ENCODE peak calls at places on chromosomes 1 and 21, in five cellular contexts. U is adrenal gland, P is MCF 10A, E is lower lobe of right lung, L is brain microvascular endothelial cell. K is an unnamed sample.

GRCh38 chr21:42306366-42307035 is 8.7 kb downstream of the TFF3 start:
- DNase-seq in U (no peak), P (no peak), E (no peak), L (no peak), K (no peak)

GRCh38 chr1:27001570-27002360 is 8.3 kb downstream of the TRNP1 start:
- DNase-seq in U (peak), P (no peak), E (peak), L (no peak), K (peak)

GRCh38 chr1:115794976-115795375 is 26.5 kb upstream of the CASQ2 start:
- DNase-seq in U (no peak), P (no peak), E (no peak), L (no peak), K (no peak)

GRCh38 chr1:30518186-30518585 is 205.2 kb downstream of the MATN1 start:
- DNase-seq in U (no peak), P (no peak), E (no peak), L (no peak), K (no peak)

GRCh38 chr1:9787702-9788101 is 36.1 kb downstream of the CLSTN1 start:
- DNase-seq in U (no peak), P (no peak), E (no peak), L (no peak), K (no peak)

GRCh38 chr1:77421504-77422233 is 139.8 kb downstream of the AK5 start:
- DNase-seq in U (no peak), P (no peak), E (no peak), L (no peak), K (no peak)

GRCh38 chr1:178942285-178943218 is 71.7 kb upstream of the ANGPTL1 start:
- DNase-seq in U (no peak), P (peak), E (no peak), L (peak), K (no peak)

GRCh38 chr1:113809651-113810602 is 2.3 kb downstream of the RSBN1 start:
- DNase-seq in U (peak), P (no peak), E (no peak), L (no peak), K (no peak)

GRCh38 chr1:67716800-67717199 is 31.8 kb downstream of the GADD45A start:
- DNase-seq in U (peak), P (peak), E (no peak), L (no peak), K (no peak)

GRCh38 chr1:201260236-201260591 is 23.1 kb upstream of the PKP1 start:
- DNase-seq in U (no peak), P (peak), E (no peak), L (no peak), K (no peak)

GRCh38 chr1:228352677-228353481 is 53.8 kb downstream of the TRIM11 start:
- DNase-seq in U (peak), P (no peak), E (peak), L (no peak), K (no peak)

GRCh38 chr1:32351859-32352745 is 10.2 kb downstream of the FAM229A start:
- DNase-seq in U (peak), P (peak), E (no peak), L (no peak), K (peak)

GRCh38 chr1:17995480-17995879 is 112.1 kb upstream of the IGSF21 start:
- DNase-seq in U (no peak), P (no peak), E (no peak), L (no peak), K (no peak)

GRCh38 chr1:227939791-227940771 is 7.7 kb downstream of the WNT9A start:
- DNase-seq in U (no peak), P (no peak), E (peak), L (no peak), K (no peak)

GRCh38 chr1:200982071-200982945 is 41.2 kb downstream of the KIF21B start:
- DNase-seq in U (no peak), P (no peak), E (no peak), L (peak), K (no peak)

GRCh38 chr1:64866689-64867088 is 99.7 kb downstream of the JAK1 start:
- DNase-seq in U (no peak), P (no peak), E (no peak), L (peak), K (no peak)

GRCh38 chr1:38899560-38899959 is 18.2 kb upstream of the GJA9 start:
- DNase-seq in U (no peak), P (no peak), E (no peak), L (no peak), K (no peak)

GRCh38 chr1:81414417-81415087 is 386.2 kb upstream of the ADGRL2 start:
- DNase-seq in U (peak), P (peak), E (peak), L (peak), K (peak)

GRCh38 chr1:235108185-235108593 is 20.4 kb downstream of the TOMM20 start:
- DNase-seq in U (no peak), P (no peak), E (no peak), L (no peak), K (no peak)

GRCh38 chr1:50735443-50735842 is 224.6 kb downstream of the FAF1 start:
- DNase-seq in U (no peak), P (peak), E (no peak), L (no peak), K (no peak)

GRCh38 chr1:86704972-86705632 is 726 bp downstream of the SH3GLB1 start:
- DNase-seq in U (peak), P (peak), E (peak), L (peak), K (peak)

GRCh38 chr1:27145934-27146354 is 9.0 kb downstream of the SLC9A1 start:
- DNase-seq in U (peak), P (peak), E (no peak), L (peak), K (no peak)

GRCh38 chr1:220843481-220844011 is 35.7 kb upstream of the HLX start:
- DNase-seq in U (peak), P (no peak), E (no peak), L (peak), K (no peak)

GRCh38 chr1:25560788-25561187 is 17.4 kb downstream of the LDLRAP1 start:
- DNase-seq in U (no peak), P (no peak), E (no peak), L (no peak), K (no peak)

GRCh38 chr1:39787468-39787867 is 1.2 kb downstream of the BMP8B start:
- DNase-seq in U (no peak), P (no peak), E (peak), L (no peak), K (no peak)

GRCh38 chr1:207828046-207828445 is 76.2 kb downstream of the CD46 start:
- DNase-seq in U (no peak), P (no peak), E (no peak), L (no peak), K (no peak)

GRCh38 chr1:82373710-82374109 is 573.0 kb downstream of the ADGRL2 start:
- DNase-seq in U (no peak), P (no peak), E (no peak), L (no peak), K (no peak)

GRCh38 chr1:60765204-60765603 is 317.2 kb upstream of the NFIA start:
- DNase-seq in U (peak), P (peak), E (no peak), L (peak), K (peak)

GRCh38 chr1:37363535-37363934 is 110.8 kb upstream of the ZC3H12A start:
- DNase-seq in U (no peak), P (no peak), E (no peak), L (no peak), K (no peak)

GRCh38 chr1:164363980-164364379 is 195.0 kb upstream of the PBX1 start:
- DNase-seq in U (no peak), P (no peak), E (no peak), L (no peak), K (no peak)

GRCh38 chr1:92709738-92710137 is 75.2 kb downstream of the EVI5 start:
- DNase-seq in U (peak), P (peak), E (no peak), L (peak), K (peak)

GRCh38 chr1:47771766-47772165 is 225.4 kb downstream of the TRABD2B start:
- DNase-seq in U (no peak), P (no peak), E (peak), L (no peak), K (no peak)

GRCh38 chr1:36825226-36825625 is 209.1 kb downstream of the GRIK3 start:
- DNase-seq in U (no peak), P (no peak), E (no peak), L (no peak), K (no peak)

GRCh38 chr1:31951276-31951675 is 13.1 kb upstream of the PTP4A2 start:
- DNase-seq in U (no peak), P (no peak), E (no peak), L (no peak), K (no peak)

GRCh38 chr1:186498695-186499389 is 37.9 kb upstream of the PDC start:
- DNase-seq in U (no peak), P (peak), E (no peak), L (peak), K (peak)

GRCh38 chr1:3431266-3431665 is 23.2 kb upstream of the ARHGEF16 start:
- DNase-seq in U (no peak), P (no peak), E (no peak), L (no peak), K (peak)

GRCh38 chr1:4593106-4593505 is 61.3 kb upstream of the AJAP1 start:
- DNase-seq in U (no peak), P (no peak), E (no peak), L (no peak), K (no peak)

GRCh38 chr1:4597020-4597419 is 57.4 kb upstream of the AJAP1 start:
- DNase-seq in U (no peak), P (no peak), E (no peak), L (no peak), K (no peak)

GRCh38 chr1:4595341-4596225 is 58.8 kb upstream of the AJAP1 start:
- DNase-seq in U (no peak), P (no peak), E (no peak), L (no peak), K (no peak)

GRCh38 chr1:4596486-4596885 is 57.9 kb upstream of the AJAP1 start:
- DNase-seq in U (no peak), P (no peak), E (no peak), L (no peak), K (no peak)

DNA sequence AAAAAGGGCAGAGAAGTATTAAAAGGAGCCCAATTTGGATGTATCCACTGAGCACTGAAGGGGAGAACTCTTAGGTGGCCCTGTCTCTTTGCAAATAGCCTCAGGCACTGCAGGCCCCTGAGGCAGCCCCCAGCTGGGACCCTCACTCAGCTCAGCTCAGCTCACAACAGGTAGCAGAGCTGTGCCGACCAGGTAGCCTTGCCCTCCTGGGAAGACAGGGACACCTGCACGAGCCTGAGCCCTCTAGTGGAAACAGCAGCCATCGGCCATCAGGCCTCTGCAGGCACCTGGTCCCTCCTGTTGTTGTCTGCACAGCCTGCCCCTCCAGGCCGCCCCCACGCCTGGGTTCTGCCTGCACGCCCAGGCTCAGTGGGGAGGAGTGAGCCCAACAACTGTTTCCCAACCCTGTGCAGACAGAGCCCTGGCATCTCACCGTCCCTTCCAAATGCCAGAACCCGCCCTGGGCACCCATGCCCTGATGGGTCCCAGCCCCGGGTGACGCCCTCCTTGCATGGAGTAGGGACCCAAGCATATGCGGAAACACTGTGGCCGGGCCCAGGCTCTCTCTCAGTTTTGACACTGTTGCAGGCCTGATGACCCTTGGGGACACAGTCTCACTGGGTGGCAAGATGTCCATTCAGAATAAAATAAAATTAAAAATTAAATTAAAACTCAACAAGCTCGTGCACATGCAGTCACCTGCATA is 60.0 kb upstream of the AJAP1 start:
- DNase-seq in U (no peak), P (no peak), E (no peak), L (no peak), K (no peak)
- TF ChIP-seq CTCF in U (no peak), P (no peak), E (no peak), L (no peak), K (no peak)

DNA sequence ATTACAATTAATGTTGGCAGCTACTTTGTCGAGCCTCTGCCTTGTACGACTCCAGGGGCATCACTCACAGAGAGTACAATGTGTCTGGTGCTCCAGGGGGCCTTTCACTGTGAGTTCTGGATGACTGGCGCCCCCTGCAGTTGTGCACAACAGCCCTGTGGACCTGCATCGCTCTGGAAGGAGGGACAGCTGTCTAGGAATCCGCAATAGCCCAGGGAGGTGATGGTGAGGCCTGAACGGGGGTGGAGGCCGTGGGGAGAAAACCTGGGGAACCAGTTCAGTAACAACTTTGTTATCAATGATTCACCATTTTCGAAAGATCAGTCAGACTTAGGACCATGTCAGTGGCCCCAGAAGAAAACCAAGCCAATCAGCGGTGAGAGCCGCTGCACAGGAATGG is 189.1 kb downstream of the KAZN start:
- DNase-seq in U (no peak), P (no peak), E (no peak), L (no peak), K (peak)
- TF ChIP-seq CTCF in U (no peak), P (no peak), E (no peak), L (no peak), K (no peak)

GRCh38 chr1:202275061-202275770 is 66.5 kb downstream of the UBE2T start:
- DNase-seq in U (no peak), P (no peak), E (no peak), L (no peak), K (no peak)

GRCh38 chr1:202276081-202276715 is 65.5 kb downstream of the UBE2T start:
- DNase-seq in U (no peak), P (no peak), E (no peak), L (no peak), K (no peak)

GRCh38 chr1:202272446-202272845 is 69.3 kb downstream of the UBE2T start:
- DNase-seq in U (no peak), P (no peak), E (no peak), L (no peak), K (no peak)

GRCh38 chr1:202276920-202277319 is 64.8 kb downstream of the UBE2T start:
- DNase-seq in U (no peak), P (no peak), E (no peak), L (no peak), K (no peak)

DNA sequence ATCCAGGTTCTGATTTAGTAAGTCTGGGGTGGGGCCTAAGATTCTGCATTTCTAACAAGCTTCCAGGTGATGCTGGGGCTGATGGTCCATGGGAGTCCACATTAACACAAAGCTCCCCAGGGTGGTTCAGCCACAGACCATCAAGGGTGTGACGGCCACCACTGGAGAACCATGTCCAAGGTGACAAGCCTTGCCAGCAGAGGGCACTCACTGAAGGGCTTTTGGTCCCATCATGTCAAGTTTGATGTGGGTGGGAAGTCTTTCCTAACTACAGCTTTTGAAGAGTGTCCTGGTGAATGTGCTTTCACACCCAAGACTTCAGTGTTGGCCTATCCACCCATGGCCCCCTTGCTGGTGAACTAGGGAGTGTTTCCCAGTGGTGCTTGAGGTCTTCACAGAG is 67.1 kb downstream of the UBE2T start:
- DNase-seq in U (peak), P (peak), E (no peak), L (peak), K (peak)
- TF ChIP-seq CTCF in U (peak), P (peak), E (peak), L (peak), K (peak)

DNA sequence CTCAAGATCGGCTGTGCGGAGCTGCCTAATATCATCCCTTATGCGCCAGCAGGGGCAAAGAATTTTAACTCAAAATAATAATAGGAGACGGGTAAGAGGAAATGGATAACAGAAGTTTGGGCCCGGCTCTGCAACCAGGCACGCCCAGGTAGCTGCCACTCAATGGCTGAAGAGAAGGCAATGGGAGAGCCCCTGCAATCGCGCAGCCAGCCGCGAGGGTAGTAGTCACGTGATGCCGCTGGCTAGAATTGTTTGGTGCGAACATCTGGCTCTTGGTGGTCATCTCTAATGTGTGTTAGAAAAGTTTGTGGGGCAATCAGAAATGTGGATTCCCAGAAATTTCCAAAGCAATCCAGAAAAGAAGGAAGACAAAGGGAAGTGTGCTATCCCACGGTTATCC is 12.3 kb downstream of the BARHL2 start:
- DNase-seq in U (no peak), P (no peak), E (no peak), L (no peak), K (no peak)
- TF ChIP-seq CTCF in U (no peak), P (no peak), E (no peak), L (no peak), K (no peak)

GRCh38 chr21:34959607-34960006 is 89.5 kb downstream of the RUNX1 start:
- DNase-seq in U (no peak), P (no peak), E (no peak), L (no peak), K (no peak)
- TF ChIP-seq CTCF in U (no peak), P (no peak), E (no peak), L (no peak), K (no peak)

DNA sequence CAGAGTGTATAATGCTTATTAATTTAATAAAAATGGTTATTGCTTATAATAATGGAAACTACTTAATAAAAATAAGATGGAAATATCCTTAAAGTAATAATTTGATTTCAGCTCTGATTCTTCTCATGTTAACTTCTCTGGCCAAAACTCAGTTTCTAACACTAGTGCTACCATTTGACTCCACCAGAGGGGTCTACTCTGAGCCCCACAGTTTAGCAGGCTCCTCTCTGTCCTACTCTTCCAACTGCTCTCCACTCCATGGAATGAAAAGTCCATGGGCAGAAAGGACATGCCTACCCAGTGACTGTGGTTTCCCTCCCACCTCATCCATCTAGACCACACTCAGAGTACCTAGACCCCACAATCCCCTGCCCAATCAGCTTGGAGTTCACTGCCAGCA is 489.1 kb upstream of the CAMK1G start:
- DNase-seq in U (no peak), P (no peak), E (no peak), L (no peak), K (no peak)
- TF ChIP-seq CTCF in U (no peak), P (peak), E (no peak), L (no peak), K (no peak)

GRCh38 chr1:22704440-22705067 is 6.1 kb upstream of the EPHB2 start:
- DNase-seq in U (peak), P (peak), E (peak), L (peak), K (peak)
- TF ChIP-seq CTCF in U (peak), P (peak), E (peak), L (peak), K (peak)

GRCh38 chr1:45412899-45413298 is 72.7 kb upstream of the MUTYH start:
- DNase-seq in U (no peak), P (no peak), E (no peak), L (no peak), K (no peak)

GRCh38 chr1:45410850-45411509 is 70.7 kb upstream of the MUTYH start:
- DNase-seq in U (no peak), P (peak), E (no peak), L (no peak), K (peak)

GRCh38 chr1:45409243-45409642 is 69.0 kb upstream of the MUTYH start:
- DNase-seq in U (no peak), P (no peak), E (no peak), L (no peak), K (no peak)

GRCh38 chr1:45414746-45415145 is 74.5 kb upstream of the MUTYH start:
- DNase-seq in U (no peak), P (no peak), E (no peak), L (no peak), K (no peak)

GRCh38 chr1:45411510-45411899 is 71.3 kb upstream of the MUTYH start:
- DNase-seq in U (no peak), P (no peak), E (no peak), L (no peak), K (peak)
- TF ChIP-seq CTCF in U (no peak), P (no peak), E (no peak), L (no peak), K (no peak)

GRCh38 chr21:23401278-23401677 is 2206.0 kb downstream of the MRPL39 start:
- DNase-seq in U (no peak), P (peak), E (no peak), L (no peak), K (no peak)
- TF ChIP-seq CTCF in U (peak), P (peak), E (no peak), L (no peak), K (no peak)

K was measured in Calu3.